ENCODE peak calls at places on chromosomes 16 and 17, in nine cellular contexts. One of them, this sample, is unnamed.

GRCh38 chr17:79053251-79053925 is 21.2 kb upstream of the ENGASE start:
- DNase-seq in osteoblast: peak
- DNase-seq in A673: no peak
- DNase-seq in spleen: peak
- DNase-seq in body of pancreas: no peak
- DNase-seq in right atrium auricular region: no peak
- DNase-seq in ovary: no peak
- DNase-seq in neural progenitor cell: no peak
- DNase-seq in tibial nerve: no peak
- DNase-seq in this sample: no peak

GRCh38 chr17:29005936-29006438 is at the start of gene SEZ6:
- DNase-seq in osteoblast: peak
- DNase-seq in A673: peak
- DNase-seq in spleen: peak
- DNase-seq in body of pancreas: peak
- DNase-seq in right atrium auricular region: peak
- DNase-seq in ovary: peak
- DNase-seq in neural progenitor cell: peak
- DNase-seq in tibial nerve: peak
- DNase-seq in this sample: no peak

GRCh38 chr17:30000001-30000754 is 58.7 kb downstream of the EFCAB5 start:
- DNase-seq in osteoblast: no peak
- DNase-seq in A673: peak
- DNase-seq in spleen: no peak
- DNase-seq in body of pancreas: no peak
- DNase-seq in right atrium auricular region: no peak
- DNase-seq in ovary: no peak
- DNase-seq in neural progenitor cell: no peak
- DNase-seq in tibial nerve: no peak
- DNase-seq in this sample: no peak

GRCh38 chr16:20610892-20611349 is 34.8 kb upstream of the ACSM2B start:
- DNase-seq in osteoblast: no peak
- DNase-seq in A673: no peak
- DNase-seq in spleen: no peak
- DNase-seq in body of pancreas: no peak
- DNase-seq in right atrium auricular region: no peak
- DNase-seq in ovary: no peak
- DNase-seq in neural progenitor cell: no peak
- DNase-seq in tibial nerve: no peak
- DNase-seq in this sample: no peak

GRCh38 chr17:35879748-35880654 is at the start of gene CCL5:
- DNase-seq in osteoblast: no peak
- DNase-seq in A673: no peak
- DNase-seq in spleen: peak
- DNase-seq in body of pancreas: no peak
- DNase-seq in right atrium auricular region: no peak
- DNase-seq in ovary: no peak
- DNase-seq in neural progenitor cell: no peak
- DNase-seq in tibial nerve: no peak
- DNase-seq in this sample: no peak

GRCh38 chr17:1431631-1432104 is 24.4 kb downstream of the CRK start:
- DNase-seq in osteoblast: peak
- DNase-seq in A673: no peak
- DNase-seq in spleen: no peak
- DNase-seq in body of pancreas: no peak
- DNase-seq in right atrium auricular region: no peak
- DNase-seq in ovary: no peak
- DNase-seq in neural progenitor cell: no peak
- DNase-seq in tibial nerve: no peak
- DNase-seq in this sample: no peak

GRCh38 chr16:71357681-71358080 is 842 bp upstream of the CALB2 start:
- DNase-seq in osteoblast: peak
- DNase-seq in A673: peak
- DNase-seq in spleen: no peak
- DNase-seq in body of pancreas: no peak
- DNase-seq in right atrium auricular region: no peak
- DNase-seq in ovary: no peak
- DNase-seq in neural progenitor cell: peak
- DNase-seq in tibial nerve: no peak
- DNase-seq in this sample: no peak

GRCh38 chr16:6160871-6161270 is 1063.3 kb upstream of the EEF2KMT start:
- DNase-seq in osteoblast: no peak
- DNase-seq in A673: no peak
- DNase-seq in spleen: no peak
- DNase-seq in body of pancreas: no peak
- DNase-seq in right atrium auricular region: no peak
- DNase-seq in ovary: no peak
- DNase-seq in neural progenitor cell: no peak
- DNase-seq in tibial nerve: no peak
- DNase-seq in this sample: no peak

GRCh38 chr17:47797797-47798196 is 23.8 kb downstream of the OSBPL7 start:
- DNase-seq in osteoblast: no peak
- DNase-seq in A673: no peak
- DNase-seq in spleen: no peak
- DNase-seq in body of pancreas: no peak
- DNase-seq in right atrium auricular region: no peak
- DNase-seq in ovary: no peak
- DNase-seq in neural progenitor cell: peak
- DNase-seq in tibial nerve: no peak
- DNase-seq in this sample: no peak

GRCh38 chr17:81951785-81952684 is 5.0 kb upstream of the MYADML2 start:
- DNase-seq in osteoblast: no peak
- DNase-seq in A673: no peak
- DNase-seq in spleen: no peak
- DNase-seq in body of pancreas: no peak
- DNase-seq in right atrium auricular region: no peak
- DNase-seq in ovary: no peak
- DNase-seq in neural progenitor cell: no peak
- DNase-seq in tibial nerve: no peak
- DNase-seq in this sample: no peak

GRCh38 chr16:79661578-79661977 is 61.0 kb upstream of the MAF start:
- DNase-seq in osteoblast: no peak
- DNase-seq in A673: no peak
- DNase-seq in spleen: no peak
- DNase-seq in body of pancreas: no peak
- DNase-seq in right atrium auricular region: no peak
- DNase-seq in ovary: no peak
- DNase-seq in neural progenitor cell: no peak
- DNase-seq in tibial nerve: no peak
- DNase-seq in this sample: no peak

GRCh38 chr17:78794399-78794798 is 12.3 kb upstream of the CYTH1 start:
- DNase-seq in osteoblast: no peak
- DNase-seq in A673: no peak
- DNase-seq in spleen: no peak
- DNase-seq in body of pancreas: no peak
- DNase-seq in right atrium auricular region: no peak
- DNase-seq in ovary: no peak
- DNase-seq in neural progenitor cell: no peak
- DNase-seq in tibial nerve: no peak
- DNase-seq in this sample: no peak

GRCh38 chr16:82583415-82583814 is 43.4 kb upstream of the CDH13 start:
- DNase-seq in osteoblast: no peak
- DNase-seq in A673: no peak
- DNase-seq in spleen: no peak
- DNase-seq in body of pancreas: no peak
- DNase-seq in right atrium auricular region: no peak
- DNase-seq in ovary: no peak
- DNase-seq in neural progenitor cell: no peak
- DNase-seq in tibial nerve: no peak
- DNase-seq in this sample: no peak

GRCh38 chr16:13136896-13137295 is 235.5 kb downstream of the SHISA9 start:
- DNase-seq in osteoblast: no peak
- DNase-seq in A673: no peak
- DNase-seq in spleen: no peak
- DNase-seq in body of pancreas: no peak
- DNase-seq in right atrium auricular region: no peak
- DNase-seq in ovary: no peak
- DNase-seq in neural progenitor cell: no peak
- DNase-seq in tibial nerve: no peak
- DNase-seq in this sample: no peak

GRCh38 chr17:13513039-13513405 is 88.7 kb downstream of the HS3ST3A1 start:
- DNase-seq in osteoblast: no peak
- DNase-seq in A673: no peak
- DNase-seq in spleen: no peak
- DNase-seq in body of pancreas: no peak
- DNase-seq in right atrium auricular region: no peak
- DNase-seq in ovary: peak
- DNase-seq in neural progenitor cell: no peak
- DNase-seq in tibial nerve: no peak
- DNase-seq in this sample: no peak

GRCh38 chr16:68760671-68761275 is 23.7 kb downstream of the CDH1 start:
- DNase-seq in osteoblast: peak
- DNase-seq in A673: no peak
- DNase-seq in spleen: no peak
- DNase-seq in body of pancreas: peak
- DNase-seq in right atrium auricular region: no peak
- DNase-seq in ovary: no peak
- DNase-seq in neural progenitor cell: no peak
- DNase-seq in tibial nerve: no peak
- DNase-seq in this sample: peak

GRCh38 chr17:59381716-59382570 is 50.5 kb downstream of the YPEL2 start:
- DNase-seq in osteoblast: no peak
- DNase-seq in A673: no peak
- DNase-seq in spleen: no peak
- DNase-seq in body of pancreas: peak
- DNase-seq in right atrium auricular region: no peak
- DNase-seq in ovary: no peak
- DNase-seq in neural progenitor cell: no peak
- DNase-seq in tibial nerve: peak
- DNase-seq in this sample: no peak

GRCh38 chr17:41885733-41886132 is 20.5 kb upstream of the KLHL11 start:
- DNase-seq in osteoblast: peak
- DNase-seq in A673: peak
- DNase-seq in spleen: no peak
- DNase-seq in body of pancreas: no peak
- DNase-seq in right atrium auricular region: no peak
- DNase-seq in ovary: no peak
- DNase-seq in neural progenitor cell: peak
- DNase-seq in tibial nerve: no peak
- DNase-seq in this sample: no peak
- TF ChIP-seq CTCF in osteoblast: peak
- TF ChIP-seq CTCF in A673: peak
- TF ChIP-seq CTCF in spleen: no peak
- TF ChIP-seq CTCF in body of pancreas: no peak
- TF ChIP-seq CTCF in right atrium auricular region: peak
- TF ChIP-seq CTCF in ovary: no peak
- TF ChIP-seq CTCF in neural progenitor cell: peak
- TF ChIP-seq CTCF in tibial nerve: no peak
- TF ChIP-seq CTCF in this sample: peak

GRCh38 chr16:85385463-85386331 is 227.4 kb upstream of the GSE1 start:
- DNase-seq in osteoblast: no peak
- DNase-seq in A673: no peak
- DNase-seq in spleen: peak
- DNase-seq in body of pancreas: no peak
- DNase-seq in right atrium auricular region: no peak
- DNase-seq in ovary: peak
- DNase-seq in neural progenitor cell: no peak
- DNase-seq in tibial nerve: no peak
- DNase-seq in this sample: peak

GRCh38 chr16:85386467-85387170 is 226.5 kb upstream of the GSE1 start:
- DNase-seq in osteoblast: no peak
- DNase-seq in A673: no peak
- DNase-seq in spleen: peak
- DNase-seq in body of pancreas: no peak
- DNase-seq in right atrium auricular region: no peak
- DNase-seq in ovary: peak
- DNase-seq in neural progenitor cell: no peak
- DNase-seq in tibial nerve: no peak
- DNase-seq in this sample: peak

GRCh38 chr16:85387171-85387507 is 226.0 kb upstream of the GSE1 start:
- DNase-seq in osteoblast: no peak
- DNase-seq in A673: no peak
- DNase-seq in spleen: no peak
- DNase-seq in body of pancreas: no peak
- DNase-seq in right atrium auricular region: no peak
- DNase-seq in ovary: peak
- DNase-seq in neural progenitor cell: no peak
- DNase-seq in tibial nerve: no peak
- DNase-seq in this sample: peak

GRCh38 chr16:85383836-85384825 is 229.0 kb upstream of the GSE1 start:
- DNase-seq in osteoblast: no peak
- DNase-seq in A673: no peak
- DNase-seq in spleen: peak
- DNase-seq in body of pancreas: no peak
- DNase-seq in right atrium auricular region: no peak
- DNase-seq in ovary: no peak
- DNase-seq in neural progenitor cell: no peak
- DNase-seq in tibial nerve: no peak
- DNase-seq in this sample: peak

DNA sequence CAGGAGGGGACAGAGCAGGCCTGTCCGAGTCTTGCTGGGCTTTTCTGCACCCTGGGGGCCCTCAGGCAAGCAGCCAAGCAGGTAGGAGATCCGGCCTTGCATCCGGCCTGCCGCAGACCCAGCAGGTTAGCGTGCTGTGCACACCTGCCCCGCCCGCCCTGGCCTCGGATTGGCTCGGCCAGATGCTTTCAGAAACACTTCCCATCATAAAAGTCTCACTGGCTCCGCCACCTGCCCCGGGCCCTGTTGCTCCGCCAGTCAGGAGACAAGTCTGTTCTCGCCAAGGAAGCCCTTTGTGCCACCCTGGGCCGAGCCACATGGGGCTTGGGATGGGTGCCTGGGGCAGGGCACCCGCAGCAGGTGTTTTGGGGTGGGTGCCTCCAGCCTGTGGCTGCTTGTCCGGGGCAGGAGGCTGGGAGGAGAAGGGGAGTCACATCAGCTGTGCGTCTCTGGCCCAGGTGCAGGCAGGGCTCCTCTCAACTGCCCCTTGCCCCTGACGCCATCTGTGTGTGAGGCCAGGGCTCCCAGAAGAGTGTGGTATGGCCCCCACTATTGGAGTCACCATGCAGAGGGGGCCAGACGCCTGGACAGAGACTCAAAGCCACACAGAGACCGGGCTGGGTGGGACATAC is 228.2 kb upstream of the GSE1 start:
- DNase-seq in osteoblast: no peak
- DNase-seq in A673: no peak
- DNase-seq in spleen: peak
- DNase-seq in body of pancreas: no peak
- DNase-seq in right atrium auricular region: no peak
- DNase-seq in ovary: peak
- DNase-seq in neural progenitor cell: no peak
- DNase-seq in tibial nerve: no peak
- DNase-seq in this sample: peak
- H3K27ac ChIP-seq in osteoblast: no peak
- H3K27ac ChIP-seq in A673: no peak
- H3K27ac ChIP-seq in spleen: no peak
- H3K27ac ChIP-seq in body of pancreas: no peak
- H3K27ac ChIP-seq in right atrium auricular region: no peak
- H3K27ac ChIP-seq in ovary: no peak
- H3K27ac ChIP-seq in neural progenitor cell: no peak
- H3K27ac ChIP-seq in tibial nerve: no peak
- H3K27ac ChIP-seq in this sample: peak

GRCh38 chr16:89525146-89525913 is 17.1 kb downstream of the SPG7 start:
- DNase-seq in osteoblast: peak
- DNase-seq in A673: no peak
- DNase-seq in spleen: no peak
- DNase-seq in body of pancreas: no peak
- DNase-seq in right atrium auricular region: no peak
- DNase-seq in ovary: no peak
- DNase-seq in neural progenitor cell: no peak
- DNase-seq in tibial nerve: no peak
- DNase-seq in this sample: no peak
- TF ChIP-seq CTCF in osteoblast: no peak
- TF ChIP-seq CTCF in A673: no peak
- TF ChIP-seq CTCF in spleen: no peak
- TF ChIP-seq CTCF in body of pancreas: no peak
- TF ChIP-seq CTCF in right atrium auricular region: no peak
- TF ChIP-seq CTCF in ovary: no peak
- TF ChIP-seq CTCF in neural progenitor cell: no peak
- TF ChIP-seq CTCF in tibial nerve: no peak
- TF ChIP-seq CTCF in this sample: no peak

GRCh38 chr17:63665527-63666214 is 34.3 kb downstream of the LIMD2 start:
- DNase-seq in osteoblast: no peak
- DNase-seq in A673: no peak
- DNase-seq in spleen: peak
- DNase-seq in body of pancreas: no peak
- DNase-seq in right atrium auricular region: no peak
- DNase-seq in ovary: no peak
- DNase-seq in neural progenitor cell: no peak
- DNase-seq in tibial nerve: no peak
- DNase-seq in this sample: no peak
- H3K27ac ChIP-seq in osteoblast: no peak
- H3K27ac ChIP-seq in A673: no peak
- H3K27ac ChIP-seq in spleen: peak
- H3K27ac ChIP-seq in body of pancreas: no peak
- H3K27ac ChIP-seq in right atrium auricular region: no peak
- H3K27ac ChIP-seq in ovary: no peak
- H3K27ac ChIP-seq in neural progenitor cell: no peak
- H3K27ac ChIP-seq in tibial nerve: peak
- H3K27ac ChIP-seq in this sample: no peak

This sample was measured in RWPE2.